ENCODE peak calls at places on chromosomes 6 and 20, in nine cellular contexts. A, L, Z, B, P, N, U, F and I are unnamed samples. For H3K27me3, the result is how much of the 10 kb centered on the place peaks cover.

GRCh38 chr6:79713701-79714322 is 82.7 kb downstream of the SH3BGRL2 start:
- DNase-seq in F (no peak), B (peak), A (no peak), L (no peak), P (peak), Z (peak), N (peak), U (no peak), I (no peak)

GRCh38 chr6:3630258-3630828 is 121.2 kb downstream of the PXDC1 start:
- DNase-seq in B (no peak), Z (no peak), L (no peak), U (no peak), F (no peak), P (no peak), A (no peak), N (no peak), I (no peak)

GRCh38 chr6:107674995-107675738 is 148.9 kb downstream of the SCML4 start:
- DNase-seq in B (peak), F (peak), A (peak), L (peak), P (peak), U (peak), Z (peak), N (peak), I (no peak)

GRCh38 chr6:148239215-148239614 is 103.4 kb upstream of the SASH1 start:
- DNase-seq in P (no peak), Z (no peak), F (no peak), B (no peak), N (no peak), L (no peak), A (no peak), U (no peak), I (no peak)

GRCh38 chr6:16722616-16723015 is 38.6 kb downstream of the ATXN1 start:
- DNase-seq in P (no peak), N (no peak), U (no peak), B (no peak), L (no peak), Z (no peak), F (no peak), A (no peak), I (no peak)

GRCh38 chr6:3500262-3501001 is 43.6 kb upstream of the SLC22A23 start:
- DNase-seq in Z (peak), N (no peak), A (no peak), U (no peak), B (peak), L (no peak), P (no peak), F (no peak), I (peak)

GRCh38 chr20:51631011-51631950 is 88.8 kb upstream of the NFATC2 start:
- DNase-seq in Z (peak), P (peak), U (no peak), A (peak), L (no peak), B (peak), F (peak), N (peak), I (peak)

GRCh38 chr6:9628819-9629218 is 786.1 kb downstream of the TFAP2A start:
- DNase-seq in P (no peak), U (no peak), B (no peak), A (no peak), L (no peak), N (no peak), F (no peak), Z (peak), I (no peak)

GRCh38 chr6:151391471-151392428 is at the start of gene ZBTB2:
- DNase-seq in P (peak), L (peak), Z (peak), N (peak), A (peak), U (peak), F (peak), B (peak), I (peak)

GRCh38 chr6:154159126-154159525 is 120.1 kb downstream of the OPRM1 start:
- DNase-seq in N (no peak), B (no peak), Z (no peak), L (no peak), F (no peak), U (no peak), A (no peak), P (no peak), I (no peak)

GRCh38 chr6:3825331-3825831 is 23.8 kb upstream of the FAM50B start:
- DNase-seq in P (peak), L (no peak), Z (peak), A (peak), N (peak), U (no peak), B (peak), F (peak), I (no peak)

GRCh38 chr20:1528811-1529210 is 28.7 kb downstream of the SIRPD start:
- DNase-seq in P (no peak), B (peak), L (no peak), N (no peak), F (no peak), Z (peak), U (no peak), A (no peak), I (no peak)

GRCh38 chr20:10119336-10119735 is 84.5 kb downstream of the ANKEF1 start:
- DNase-seq in B (no peak), U (no peak), P (no peak), L (no peak), A (no peak), F (no peak), N (no peak), Z (no peak), I (no peak)

GRCh38 chr6:111804627-111805235 is 68.5 kb downstream of the FYN start:
- DNase-seq in L (peak), P (peak), F (no peak), U (peak), Z (peak), B (peak), A (peak), N (no peak), I (no peak)

GRCh38 chr6:69835414-69836179 is 30.8 kb upstream of the COL19A1 start:
- DNase-seq in P (peak), B (peak), A (no peak), U (peak), F (no peak), Z (peak), N (peak), L (no peak), I (peak)

GRCh38 chr20:38369387-38369786 is 23.1 kb downstream of the LBP start:
- DNase-seq in P (no peak), A (no peak), N (no peak), L (no peak), B (no peak), F (no peak), Z (no peak), U (no peak), I (no peak)

GRCh38 chr6:148118303-148118702 is 224.3 kb upstream of the SASH1 start:
- DNase-seq in F (no peak), B (no peak), A (no peak), Z (no peak), L (no peak), N (no peak), P (no peak), U (no peak), I (no peak)

GRCh38 chr6:133392641-133393040 is 151.5 kb downstream of the EYA4 start:
- DNase-seq in U (no peak), L (no peak), A (no peak), Z (no peak), B (no peak), N (no peak), F (no peak), P (no peak), I (no peak)

GRCh38 chr6:159961523-159961922 is 7.4 kb upstream of the IGF2R start:
- DNase-seq in P (no peak), Z (peak), L (no peak), A (no peak), U (no peak), N (no peak), F (no peak), B (no peak), I (no peak)

GRCh38 chr6:169529931-169530761 is 171.7 kb downstream of the WDR27 start:
- DNase-seq in L (no peak), P (peak), F (no peak), A (peak), Z (peak), U (no peak), N (no peak), B (peak), I (peak)

GRCh38 chr20:23049201-23049932 is at the start of gene THBD:
- DNase-seq in P (peak), N (peak), B (peak), Z (peak), A (peak), F (peak), U (peak), L (no peak), I (no peak)

GRCh38 chr6:118580585-118581419 is 32.7 kb downstream of the PLN start:
- DNase-seq in B (peak), N (peak), P (peak), Z (peak), U (peak), A (peak), L (peak), F (peak), I (no peak)

GRCh38 chr20:10794765-10795164 is 121.0 kb upstream of the JAG1 start:
- DNase-seq in B (no peak), L (no peak), A (no peak), N (no peak), U (no peak), P (peak), Z (no peak), F (no peak), I (no peak)

GRCh38 chr6:54595844-54596243 is 250.7 kb upstream of the FAM83B start:
- DNase-seq in B (peak), F (no peak), A (no peak), L (no peak), U (no peak), Z (peak), P (no peak), N (no peak), I (no peak)

GRCh38 chr6:53309059-53309896 is 39.5 kb downstream of the ELOVL5 start:
- DNase-seq in N (no peak), F (no peak), B (peak), A (no peak), U (peak), Z (peak), L (no peak), P (peak), I (no peak)

GRCh38 chr6:135812085-135812526 is 39.4 kb upstream of the PDE7B start:
- DNase-seq in Z (peak), F (no peak), L (no peak), A (peak), N (peak), U (no peak), P (no peak), B (peak), I (no peak)

GRCh38 chr20:29297411-29298270 is 1959.8 kb upstream of the DEFB115 start:
- DNase-seq in Z (no peak), P (no peak), L (no peak), A (no peak), U (no peak), F (peak), N (no peak), B (no peak), I (no peak)

GRCh38 chr6:38776515-38776914 is 61.4 kb downstream of the DNAH8 start:
- DNase-seq in F (no peak), U (no peak), A (no peak), L (no peak), N (no peak), P (no peak), Z (peak), B (no peak), I (no peak)

GRCh38 chr20:5513975-5514516 is 197.3 kb upstream of the PROKR2 start:
- DNase-seq in U (no peak), Z (peak), F (no peak), B (peak), L (no peak), P (no peak), A (no peak), N (no peak), I (peak)

GRCh38 chr20:5808901-5809300 is 58.7 kb downstream of the SHLD1 start:
- DNase-seq in L (no peak), F (no peak), N (no peak), Z (no peak), A (no peak), P (no peak), B (no peak), U (no peak), I (no peak)

DNA sequence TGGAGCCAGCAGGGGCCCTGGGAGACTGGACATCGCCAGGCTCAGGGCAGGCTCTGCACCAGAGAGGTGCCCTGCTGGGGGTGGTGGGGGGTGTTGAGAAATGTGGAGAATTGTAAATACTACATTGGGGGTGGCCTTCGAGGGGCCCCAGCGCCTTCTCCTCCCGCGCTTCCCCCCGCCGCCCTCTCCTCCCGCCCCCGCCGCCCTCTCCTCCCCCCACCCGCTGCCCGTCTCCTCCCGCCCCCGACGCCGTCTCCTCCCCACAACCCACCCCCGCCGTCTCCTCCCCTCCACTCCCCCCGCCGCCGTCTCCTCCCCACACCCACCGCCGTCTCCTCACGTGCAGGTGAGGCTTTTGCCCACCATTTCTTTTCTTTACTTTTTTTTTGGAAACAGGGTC is 1.4 kb upstream of the SRMS start:
- DNase-seq in L (no peak), A (no peak), B (no peak), P (no peak), F (no peak), N (no peak), U (no peak), Z (no peak), I (no peak)
- H3K27me3 ChIP-seq in L (under half), A (under half), B (under half), P (under half), F (under half), N (under half), U (under half), Z (under half), I (under half)

DNA sequence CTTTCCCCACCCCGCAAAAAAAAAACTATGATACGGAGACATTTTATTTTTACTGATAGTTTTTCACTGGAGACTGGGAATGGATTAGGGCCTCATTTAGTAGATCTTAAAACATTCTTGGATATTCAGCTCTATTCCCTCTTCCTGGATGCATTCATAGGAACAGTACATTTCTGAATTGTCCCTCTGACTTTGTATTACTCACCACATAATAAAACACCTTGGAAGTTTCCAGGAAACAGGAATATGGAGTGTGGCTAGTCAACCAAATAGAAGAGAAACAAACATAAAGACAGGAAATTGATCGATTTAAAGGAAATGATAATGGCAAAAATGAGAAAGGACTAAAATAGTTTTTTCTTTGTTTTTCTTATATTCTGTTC is 147.7 kb downstream of the GPX5 start:
- DNase-seq in A (no peak), P (no peak), F (no peak), U (no peak), N (no peak), L (no peak), Z (no peak), B (no peak), I (no peak)
- H3K4me3 ChIP-seq in A (no peak), P (no peak), F (no peak), U (no peak), N (no peak), L (no peak), Z (peak), B (no peak), I (no peak)

GRCh38 chr20:46250772-46251171 is 57.5 kb downstream of the CDH22 start:
- DNase-seq in N (no peak), U (no peak), F (no peak), B (no peak), L (no peak), Z (no peak), P (no peak), A (no peak), I (no peak)
- H3K27me3 ChIP-seq in N (half or more), U (under half), F (half or more), B (under half), L (under half), Z (half or more), P (under half), A (under half), I (under half)

GRCh38 chr6:33700391-33701050 is 11.0 kb downstream of the UQCC2 start:
- DNase-seq in B (peak), P (peak), A (no peak), F (peak), U (peak), L (peak), N (peak), Z (peak), I (no peak)

GRCh38 chr6:33697845-33698244 is 13.7 kb downstream of the UQCC2 start:
- DNase-seq in N (no peak), B (no peak), A (no peak), U (no peak), Z (no peak), L (no peak), F (no peak), P (no peak), I (no peak)

GRCh38 chr6:33698494-33698893 is 13.0 kb downstream of the UQCC2 start:
- DNase-seq in U (no peak), A (no peak), B (no peak), P (no peak), L (no peak), F (no peak), N (no peak), Z (no peak), I (no peak)

GRCh38 chr6:33699131-33699530 is 12.4 kb downstream of the UQCC2 start:
- DNase-seq in F (no peak), L (no peak), Z (no peak), U (no peak), N (no peak), A (no peak), B (no peak), P (no peak), I (no peak)

GRCh38 chr6:33699739-33700138 is 11.8 kb downstream of the UQCC2 start:
- DNase-seq in B (no peak), L (no peak), N (no peak), A (no peak), U (no peak), P (no peak), F (no peak), Z (no peak), I (no peak)
- H3K4me3 ChIP-seq in B (no peak), L (no peak), N (no peak), A (no peak), U (no peak), P (no peak), F (no peak), Z (no peak), I (no peak)

GRCh38 chr6:161564951-161565350 is 291.1 kb upstream of the AGPAT4 start:
- DNase-seq in A (no peak), F (no peak), B (no peak), N (no peak), P (no peak), Z (no peak), U (no peak), L (no peak), I (no peak)

GRCh38 chr6:161569071-161569470 is 295.2 kb upstream of the AGPAT4 start:
- DNase-seq in B (no peak), U (no peak), Z (no peak), L (no peak), N (no peak), F (no peak), A (no peak), P (no peak), I (no peak)
- H3K27me3 ChIP-seq in B (under half), U (under half), Z (under half), L (under half), N (under half), F (under half), A (under half), P (under half), I (under half)

GRCh38 chr6:33742092-33742491 is 4.6 kb downstream of the IP6K3 start:
- DNase-seq in Z (peak), A (no peak), B (no peak), P (no peak), U (no peak), N (no peak), L (no peak), F (no peak), I (no peak)
- H3K4me3 ChIP-seq in Z (no peak), A (no peak), B (no peak), P (no peak), U (no peak), N (no peak), L (no peak), F (no peak), I (no peak)

GRCh38 chr6:1382883-1383728 is 6.3 kb upstream of the FOXF2 start:
- DNase-seq in Z (peak), A (no peak), B (peak), P (no peak), L (no peak), U (no peak), N (no peak), F (no peak), I (no peak)

GRCh38 chr6:1385129-1386042 is 4.0 kb upstream of the FOXF2 start:
- DNase-seq in B (peak), N (no peak), U (no peak), F (no peak), Z (no peak), L (no peak), A (no peak), P (no peak), I (no peak)

GRCh38 chr6:1386310-1386709 is 3.1 kb upstream of the FOXF2 start:
- DNase-seq in U (no peak), Z (no peak), N (no peak), B (no peak), P (no peak), F (no peak), A (no peak), L (no peak), I (no peak)

GRCh38 chr6:1383729-1384548 is 5.4 kb upstream of the FOXF2 start:
- DNase-seq in A (no peak), F (no peak), U (no peak), P (no peak), N (no peak), Z (no peak), L (no peak), B (peak), I (no peak)

GRCh38 chr6:1384549-1385128 is 4.7 kb upstream of the FOXF2 start:
- DNase-seq in N (no peak), A (no peak), F (no peak), L (no peak), Z (no peak), P (no peak), U (no peak), B (peak), I (no peak)
- H3K27me3 ChIP-seq in N (half or more), A (under half), F (half or more), L (half or more), Z (under half), P (under half), U (under half), B (under half), I (under half)

GRCh38 chr20:61896058-61896961 is 169.4 kb downstream of the TAF4 start:
- DNase-seq in U (no peak), A (no peak), F (peak), P (peak), N (no peak), Z (peak), B (peak), L (no peak), I (no peak)

GRCh38 chr20:61897401-61898295 is 168.0 kb downstream of the TAF4 start:
- DNase-seq in U (no peak), A (no peak), L (no peak), B (no peak), N (no peak), Z (no peak), P (no peak), F (peak), I (no peak)

GRCh38 chr20:61900376-61901293 is 165.0 kb downstream of the TAF4 start:
- DNase-seq in A (no peak), F (peak), Z (no peak), U (no peak), B (peak), N (no peak), P (no peak), L (no peak), I (no peak)

GRCh38 chr20:61899971-61900370 is 165.7 kb downstream of the TAF4 start:
- DNase-seq in L (no peak), U (no peak), F (peak), Z (no peak), N (no peak), P (no peak), A (no peak), B (no peak), I (no peak)

GRCh38 chr20:61898405-61898804 is 167.3 kb downstream of the TAF4 start:
- DNase-seq in Z (no peak), F (peak), L (no peak), P (no peak), U (no peak), N (no peak), B (no peak), A (no peak), I (no peak)
- H3K4me3 ChIP-seq in Z (no peak), F (no peak), L (no peak), P (no peak), U (no peak), N (no peak), B (no peak), A (no peak), I (no peak)

GRCh38 chr6:28724395-28724794 is 198.7 kb downstream of the GPX5 start:
- DNase-seq in N (no peak), Z (no peak), P (no peak), A (no peak), L (no peak), B (no peak), U (no peak), F (no peak), I (no peak)
- H3K27me3 ChIP-seq in N (under half), Z (under half), P (under half), A (under half), L (under half), B (under half), U (under half), F (half or more), I (under half)